ENCODE peak calls at places on chromosomes 11 and 22, in four cellular contexts. Z is tibial artery, K is hippocampal formation, C is RPMI7951. F is an unnamed sample.

GRCh38 chr11:12693485-12694181 is 19.4 kb downstream of the TEAD1 start:
- DNase-seq in Z (peak), K (peak), C (peak), F (peak)

GRCh38 chr22:44782286-44782830 is 30.0 kb downstream of the ARHGAP8 start:
- DNase-seq in C (no peak), Z (no peak), K (no peak), F (no peak)

GRCh38 chr22:33362702-33363101 is 304.5 kb upstream of the SYN3 start:
- DNase-seq in C (no peak), K (no peak), Z (no peak), F (no peak)

GRCh38 chr11:87972133-87972532 is 203.1 kb downstream of the RAB38 start:
- DNase-seq in Z (no peak), C (no peak), K (no peak), F (no peak)

GRCh38 chr11:90803366-90803765 is 580.5 kb upstream of the CHORDC1 start:
- DNase-seq in K (no peak), C (no peak), Z (no peak), F (no peak)

GRCh38 chr22:46534901-46535630 is 2.4 kb downstream of the CELSR1 start:
- DNase-seq in Z (no peak), K (no peak), C (no peak), F (no peak)

GRCh38 chr11:46490576-46491100 is 99.1 kb upstream of the CHRM4 start:
- DNase-seq in C (peak), Z (no peak), K (no peak), F (peak)

GRCh38 chr11:71240865-71241691 is 11.3 kb downstream of the SHANK2 start:
- DNase-seq in Z (peak), K (no peak), C (peak), F (peak)

GRCh38 chr11:46674463-46675287 is 25.7 kb downstream of the ARHGAP1 start:
- DNase-seq in K (no peak), C (peak), Z (no peak), F (no peak)

GRCh38 chr22:42787357-42787736 is 66.7 kb upstream of the A4GALT start:
- DNase-seq in C (no peak), Z (no peak), K (no peak), F (no peak)

GRCh38 chr11:30917859-30918478 is 331.8 kb upstream of the MPPED2 start:
- DNase-seq in C (peak), K (no peak), Z (no peak), F (peak)

F was measured in EL.